ENCODE peak calls at places on chromosomes 1 and 21, in five cellular contexts. O is GM23338, P is ascending aorta, Y is Right ventricle myocardium superior, T is LoVo. N is an unnamed sample.

GRCh38 chr21:17146426-17146825 is 366.4 kb upstream of the CXADR start:
- DNase-seq in T (no peak), Y (no peak), P (no peak), O (peak), N (no peak)

GRCh38 chr1:166900987-166901386 is 24.9 kb upstream of the TADA1 start:
- DNase-seq in O (peak), T (no peak), P (no peak), Y (no peak), N (peak)

GRCh38 chr1:53582211-53583020 is 123.2 kb downstream of the DMRTB1 start:
- DNase-seq in O (no peak), P (no peak), Y (no peak), T (no peak), N (no peak)

GRCh38 chr21:39637971-39638628 is 25.4 kb downstream of the B3GALT5 start:
- DNase-seq in T (no peak), P (no peak), Y (no peak), O (no peak), N (peak)

GRCh38 chr1:33273961-33274371 is 17.7 kb downstream of the ZNF362 start:
- DNase-seq in T (no peak), P (no peak), O (no peak), Y (no peak), N (no peak)

GRCh38 chr1:52141513-52142219 is at the start of gene ZFYVE9:
- DNase-seq in O (peak), T (peak), Y (peak), P (peak), N (peak)

GRCh38 chr1:171661076-171661650 is 8.7 kb upstream of the MYOC start:
- DNase-seq in P (no peak), Y (no peak), O (peak), T (no peak), N (no peak)

GRCh38 chr1:39971138-39971537 is 16.2 kb downstream of the MFSD2A start:
- DNase-seq in T (no peak), O (no peak), P (no peak), Y (no peak), N (no peak)

GRCh38 chr21:34345091-34345871 is 18.5 kb upstream of the KCNE2 start:
- DNase-seq in Y (peak), P (no peak), O (no peak), T (no peak), N (no peak)

GRCh38 chr21:45443595-45444181 is 38.7 kb downstream of the COL18A1 start:
- DNase-seq in O (no peak), T (no peak), Y (peak), P (no peak), N (no peak)

N was measured in kidney glomerular epithelial cell.